ENCODE peak calls at places on chromosomes 12 and 14, in four cellular contexts. One of them, this sample, is unnamed.

GRCh38 chr14:92400579-92401444 is 77.8 kb downstream of the SLC24A4 start:
- DNase-seq in H9: no peak
- DNase-seq in esophagus squamous epithelium: no peak
- DNase-seq in left lung: no peak
- DNase-seq in this sample: no peak

GRCh38 chr12:24494401-24494800 is 454.5 kb downstream of the BCAT1 start:
- DNase-seq in H9: no peak
- DNase-seq in left lung: no peak
- DNase-seq in esophagus squamous epithelium: no peak
- DNase-seq in this sample: no peak

GRCh38 chr12:52280796-52281560 is 6.5 kb downstream of the KRT86 start:
- DNase-seq in H9: no peak
- DNase-seq in esophagus squamous epithelium: no peak
- DNase-seq in left lung: peak
- DNase-seq in this sample: peak

GRCh38 chr12:22518067-22518719 is 26.1 kb downstream of the C2CD5 start:
- DNase-seq in H9: no peak
- DNase-seq in esophagus squamous epithelium: no peak
- DNase-seq in left lung: no peak
- DNase-seq in this sample: no peak

GRCh38 chr12:97027482-97027881 is 120.4 kb downstream of the NEDD1 start:
- DNase-seq in H9: no peak
- DNase-seq in left lung: no peak
- DNase-seq in esophagus squamous epithelium: no peak
- DNase-seq in this sample: no peak

GRCh38 chr14:37145395-37145794 is 27.0 kb downstream of the SLC25A21 start:
- DNase-seq in left lung: no peak
- DNase-seq in H9: no peak
- DNase-seq in esophagus squamous epithelium: no peak
- DNase-seq in this sample: no peak

GRCh38 chr12:96500686-96501085 is 11.3 kb downstream of the CFAP54 start:
- DNase-seq in esophagus squamous epithelium: no peak
- DNase-seq in H9: no peak
- DNase-seq in left lung: no peak
- DNase-seq in this sample: no peak

GRCh38 chr12:6171409-6172015 is 28.7 kb upstream of the CD9 start:
- DNase-seq in esophagus squamous epithelium: no peak
- DNase-seq in left lung: no peak
- DNase-seq in H9: no peak
- DNase-seq in this sample: no peak

GRCh38 chr12:64452559-64453329 is 824 bp downstream of the TBK1 start:
- DNase-seq in H9: no peak
- DNase-seq in esophagus squamous epithelium: no peak
- DNase-seq in left lung: no peak
- DNase-seq in this sample: no peak

GRCh38 chr12:115232455-115233156 is 548.6 kb upstream of the TBX3 start:
- DNase-seq in H9: no peak
- DNase-seq in esophagus squamous epithelium: no peak
- DNase-seq in left lung: no peak
- DNase-seq in this sample: no peak

GRCh38 chr14:105845725-105846309 is 319.4 kb downstream of the TMEM121 start:
- DNase-seq in left lung: peak
- DNase-seq in esophagus squamous epithelium: no peak
- DNase-seq in H9: no peak
- DNase-seq in this sample: no peak

GRCh38 chr12:25529738-25530137 is 23.3 kb downstream of the LMNTD1 start:
- DNase-seq in H9: no peak
- DNase-seq in esophagus squamous epithelium: no peak
- DNase-seq in left lung: no peak
- DNase-seq in this sample: no peak

GRCh38 chr12:75656650-75657049 is 145.2 kb upstream of the KRR1 start:
- DNase-seq in H9: no peak
- DNase-seq in left lung: no peak
- DNase-seq in esophagus squamous epithelium: no peak
- DNase-seq in this sample: no peak

GRCh38 chr14:106378191-106378590 is 851.8 kb downstream of the TMEM121 start:
- DNase-seq in left lung: no peak
- DNase-seq in esophagus squamous epithelium: no peak
- DNase-seq in H9: no peak
- DNase-seq in this sample: no peak

GRCh38 chr14:75604979-75605825 is 26.8 kb downstream of the FLVCR2 start:
- DNase-seq in left lung: peak
- DNase-seq in H9: no peak
- DNase-seq in esophagus squamous epithelium: no peak
- DNase-seq in this sample: no peak

GRCh38 chr12:72432037-72432604 is 160.0 kb downstream of the TRHDE start:
- DNase-seq in H9: no peak
- DNase-seq in left lung: no peak
- DNase-seq in esophagus squamous epithelium: no peak
- DNase-seq in this sample: no peak

GRCh38 chr14:71348817-71349216 is 441.6 kb downstream of the PCNX1 start:
- DNase-seq in esophagus squamous epithelium: no peak
- DNase-seq in H9: no peak
- DNase-seq in left lung: no peak
- DNase-seq in this sample: no peak

GRCh38 chr14:95935228-95935822 is 58.7 kb downstream of the TUNAR start:
- DNase-seq in left lung: no peak
- DNase-seq in esophagus squamous epithelium: no peak
- DNase-seq in H9: peak
- DNase-seq in this sample: no peak

GRCh38 chr14:32203928-32204357 is 874 bp upstream of the RNU6-8 start:
- DNase-seq in H9: peak
- DNase-seq in esophagus squamous epithelium: no peak
- DNase-seq in left lung: no peak
- DNase-seq in this sample: no peak

GRCh38 chr12:41681898-41682297 is 462.8 kb downstream of the GXYLT1 start:
- DNase-seq in esophagus squamous epithelium: no peak
- DNase-seq in H9: no peak
- DNase-seq in left lung: no peak
- DNase-seq in this sample: no peak

GRCh38 chr12:6038160-6038559 is 86.3 kb downstream of the VWF start:
- DNase-seq in H9: peak
- DNase-seq in esophagus squamous epithelium: no peak
- DNase-seq in left lung: no peak
- DNase-seq in this sample: no peak

GRCh38 chr12:69985656-69986055 is 160.6 kb downstream of the MYRFL start:
- DNase-seq in H9: peak
- DNase-seq in esophagus squamous epithelium: no peak
- DNase-seq in left lung: no peak
- DNase-seq in this sample: no peak

GRCh38 chr12:218221-218620 is 4.3 kb upstream of the SLC6A12 start:
- DNase-seq in left lung: no peak
- DNase-seq in H9: no peak
- DNase-seq in esophagus squamous epithelium: no peak
- DNase-seq in this sample: no peak

GRCh38 chr12:120367252-120367923 is 1.6 kb downstream of the MSI1 start:
- DNase-seq in H9: peak
- DNase-seq in esophagus squamous epithelium: no peak
- DNase-seq in left lung: no peak
- DNase-seq in this sample: no peak
- TF ChIP-seq CTCF in H9: peak
- TF ChIP-seq CTCF in esophagus squamous epithelium: no peak
- TF ChIP-seq CTCF in left lung: no peak
- TF ChIP-seq CTCF in this sample: peak

GRCh38 chr14:22660654-22661053 is 16.5 kb upstream of the OR6J1 start:
- DNase-seq in H9: no peak
- DNase-seq in esophagus squamous epithelium: no peak
- DNase-seq in left lung: no peak
- DNase-seq in this sample: no peak

GRCh38 chr14:22658951-22659350 is 14.8 kb upstream of the OR6J1 start:
- DNase-seq in esophagus squamous epithelium: no peak
- DNase-seq in H9: no peak
- DNase-seq in left lung: no peak
- DNase-seq in this sample: no peak

GRCh38 chr14:22656945-22657711 is 13.0 kb upstream of the OR6J1 start:
- DNase-seq in left lung: no peak
- DNase-seq in H9: no peak
- DNase-seq in esophagus squamous epithelium: no peak
- DNase-seq in this sample: no peak

GRCh38 chr14:22656226-22656625 is 12.1 kb upstream of the OR6J1 start:
- DNase-seq in esophagus squamous epithelium: no peak
- DNase-seq in H9: no peak
- DNase-seq in left lung: no peak
- DNase-seq in this sample: no peak

DNA sequence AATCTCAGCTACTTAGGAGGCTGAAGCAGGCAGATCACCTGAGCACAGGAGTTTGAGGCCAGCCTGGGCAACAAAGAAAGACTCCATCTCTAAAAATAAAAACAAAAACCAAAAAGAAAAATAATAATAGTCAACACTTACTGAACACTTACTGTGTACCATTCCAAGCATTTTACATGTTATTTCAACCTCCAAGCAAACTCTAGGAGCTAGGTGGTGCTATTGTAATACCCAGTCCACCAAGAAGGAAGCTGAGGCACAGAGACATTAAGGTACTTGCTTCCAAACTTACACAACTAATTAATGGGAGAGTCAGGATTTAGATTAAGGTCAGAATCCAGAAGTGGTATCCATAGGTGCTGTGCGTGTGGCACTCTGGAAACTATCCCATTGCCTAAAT is 13.7 kb upstream of the OR6J1 start:
- DNase-seq in left lung: no peak
- DNase-seq in esophagus squamous epithelium: no peak
- DNase-seq in H9: no peak
- DNase-seq in this sample: no peak
- TF ChIP-seq CTCF in left lung: peak
- TF ChIP-seq CTCF in esophagus squamous epithelium: peak
- TF ChIP-seq CTCF in H9: peak
- TF ChIP-seq CTCF in this sample: peak

DNA sequence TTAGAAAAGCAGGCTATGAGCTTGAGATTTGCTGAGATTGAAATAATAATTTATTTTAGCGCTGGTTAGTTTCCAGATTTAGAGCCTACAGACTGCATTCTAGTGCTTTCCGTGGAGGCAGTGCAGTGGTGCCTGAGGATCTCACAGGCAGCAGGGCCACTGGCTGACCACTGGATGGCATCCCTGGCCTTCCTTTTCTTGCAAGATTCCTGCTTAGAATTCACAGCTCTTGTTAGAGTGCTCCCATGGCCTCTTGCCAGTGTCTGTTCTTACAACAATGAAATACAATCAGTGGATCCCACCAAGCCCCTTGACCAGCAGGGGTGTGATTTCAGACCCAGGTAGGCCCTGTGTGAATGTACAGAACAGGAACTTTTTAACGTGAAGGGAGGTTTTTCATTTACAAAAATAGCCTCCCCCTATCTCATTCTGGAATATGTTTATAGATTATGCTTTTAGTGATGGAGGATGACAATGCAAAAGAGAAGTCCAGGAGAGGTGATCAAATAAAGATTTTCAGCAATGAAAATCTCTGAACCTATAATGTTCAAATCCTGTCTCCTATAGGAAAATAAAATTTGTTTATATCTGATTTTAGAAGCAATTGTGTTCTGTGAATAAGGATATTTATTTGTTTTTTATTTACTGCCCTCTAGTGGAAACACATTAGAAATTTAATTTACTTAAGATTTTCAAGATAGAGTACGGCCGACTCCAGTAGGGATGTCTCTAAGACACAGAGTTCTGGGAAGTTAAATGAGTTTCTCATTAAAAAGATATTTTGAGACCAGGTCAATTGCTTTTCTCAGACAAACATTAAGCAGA is 362.2 kb upstream of the STXBP6 start:
- DNase-seq in H9: peak
- DNase-seq in left lung: no peak
- DNase-seq in esophagus squamous epithelium: no peak
- DNase-seq in this sample: no peak
- TF ChIP-seq CTCF in H9: peak
- TF ChIP-seq CTCF in left lung: peak
- TF ChIP-seq CTCF in esophagus squamous epithelium: no peak
- TF ChIP-seq CTCF in this sample: peak

DNA sequence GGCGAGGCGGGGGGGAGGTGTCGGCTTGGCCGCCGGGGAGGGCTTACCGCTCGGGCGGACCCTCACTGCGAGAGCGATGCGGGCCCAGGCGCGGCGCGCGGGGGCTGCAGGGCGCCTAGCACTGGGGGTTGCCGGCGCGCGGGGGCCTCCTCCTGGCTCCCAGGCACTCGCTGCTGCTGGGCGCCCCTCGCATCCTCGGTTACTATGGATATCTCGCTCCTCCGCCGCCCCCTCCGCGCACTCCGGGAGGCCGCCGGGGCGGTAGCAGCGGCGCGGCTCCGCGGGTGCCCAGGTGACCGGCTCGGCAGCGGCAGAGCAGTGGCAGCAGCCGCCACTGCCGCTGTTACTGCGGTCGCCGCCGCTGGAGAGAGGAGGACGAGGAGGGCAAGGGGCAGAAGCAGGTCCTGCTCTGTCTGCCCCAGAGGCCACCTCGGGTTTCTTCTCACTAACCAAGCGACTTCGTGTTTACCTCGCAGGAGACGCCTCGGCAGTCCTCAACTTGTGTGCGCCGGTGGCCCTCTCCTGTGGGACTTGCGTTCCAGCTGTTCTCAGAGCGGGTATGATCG is 250.1 kb downstream of the APAF1 start:
- DNase-seq in esophagus squamous epithelium: no peak
- DNase-seq in H9: peak
- DNase-seq in left lung: no peak
- DNase-seq in this sample: peak
- TF ChIP-seq CTCF in esophagus squamous epithelium: no peak
- TF ChIP-seq CTCF in H9: peak
- TF ChIP-seq CTCF in left lung: no peak
- TF ChIP-seq CTCF in this sample: no peak

DNA sequence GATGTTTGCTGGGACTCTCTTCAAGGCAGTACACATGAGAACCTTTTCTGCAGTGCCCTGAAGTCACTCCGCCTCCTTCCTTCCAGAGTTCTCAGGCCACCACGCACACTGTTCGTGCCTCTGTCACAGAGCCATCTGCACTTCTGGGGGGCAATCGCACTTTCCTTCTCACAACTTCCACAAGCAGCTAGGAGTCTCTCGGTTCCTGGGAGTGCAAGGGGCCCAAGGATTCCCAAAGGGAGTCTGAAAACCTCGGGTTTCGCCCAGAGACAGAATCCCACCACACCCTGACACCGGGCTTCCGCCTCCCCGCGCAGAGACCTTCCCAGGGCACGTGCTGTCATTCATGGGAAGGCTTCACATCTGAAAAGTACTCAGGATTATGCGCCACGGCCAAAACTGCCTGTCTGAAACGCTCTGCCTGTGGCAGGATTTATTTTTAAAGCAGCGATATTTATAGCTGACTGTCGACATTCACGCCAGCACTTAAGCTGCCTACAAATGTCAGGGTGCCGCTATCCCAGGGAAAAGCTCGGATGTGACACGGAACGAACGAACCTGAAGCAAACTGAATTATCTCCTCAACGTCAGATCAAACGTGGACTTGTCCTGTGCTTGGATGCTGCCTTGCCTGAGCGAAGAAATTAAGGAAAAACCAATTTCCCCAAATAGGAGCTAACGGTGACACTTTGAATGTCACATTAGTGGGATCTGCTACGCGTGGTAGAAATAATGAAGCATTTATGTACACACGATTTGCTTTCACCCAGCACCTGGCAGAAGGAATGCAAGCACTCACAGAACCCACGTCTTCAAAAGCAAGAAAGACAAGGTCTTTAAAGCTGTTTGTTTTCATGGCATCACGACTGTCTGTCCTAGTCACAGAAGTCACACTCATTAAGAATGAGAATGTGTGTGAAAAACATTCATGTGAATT is 154.0 kb downstream of the PIWIL1 start:
- DNase-seq in left lung: no peak
- DNase-seq in H9: no peak
- DNase-seq in esophagus squamous epithelium: no peak
- DNase-seq in this sample: no peak
- TF ChIP-seq CTCF in left lung: no peak
- TF ChIP-seq CTCF in H9: no peak
- TF ChIP-seq CTCF in esophagus squamous epithelium: no peak
- TF ChIP-seq CTCF in this sample: no peak

GRCh38 chr12:98838282-98838681 is 193.2 kb downstream of the APAF1 start:
- DNase-seq in esophagus squamous epithelium: no peak
- DNase-seq in H9: no peak
- DNase-seq in left lung: no peak
- DNase-seq in this sample: no peak
- TF ChIP-seq CTCF in esophagus squamous epithelium: no peak
- TF ChIP-seq CTCF in H9: peak
- TF ChIP-seq CTCF in left lung: no peak
- TF ChIP-seq CTCF in this sample: peak

This sample was measured in type B pancreatic cell.